ENCODE peak calls at places on chromosomes 2 and 18, in four cellular contexts. A, L, M and S are unnamed samples.

GRCh38 chr2:33131108-33131507 is 184.4 kb downstream of the LTBP1 start:
- ATAC-seq in L (no peak), M (no peak), A (no peak), S (no peak)

GRCh38 chr2:119841550-119841949 is 81.8 kb downstream of the PTPN4 start:
- ATAC-seq in L (no peak), A (no peak), M (no peak), S (no peak)

GRCh38 chr2:136185991-136186771 is 68.2 kb upstream of the CXCR4 start:
- ATAC-seq in L (peak), A (no peak), M (no peak), S (no peak)

GRCh38 chr2:174024524-174025270 is 59.5 kb upstream of the SP3 start:
- ATAC-seq in M (no peak), A (no peak), L (peak), S (no peak)

GRCh38 chr2:62361964-62362363 is 144.0 kb downstream of the TMEM17 start:
- ATAC-seq in M (no peak), L (no peak), A (no peak), S (no peak)

GRCh38 chr2:207731138-207731537 is 19.7 kb downstream of the CCNYL1 start:
- ATAC-seq in A (no peak), L (no peak), M (no peak), S (peak)

GRCh38 chr2:64999754-65000153 is 10.6 kb downstream of the SLC1A4 start:
- ATAC-seq in M (no peak), A (no peak), L (no peak), S (no peak)

GRCh38 chr2:196195758-196196157 is 24.4 kb upstream of the STK17B start:
- ATAC-seq in A (peak), M (no peak), L (no peak), S (no peak)

GRCh38 chr2:118464546-118464945 is 376.3 kb downstream of the INSIG2 start:
- ATAC-seq in M (no peak), A (no peak), L (no peak), S (no peak)

GRCh38 chr2:26399781-26400376 is 1.8 kb upstream of the DRC1 start:
- ATAC-seq in L (no peak), A (no peak), M (no peak), S (no peak)

GRCh38 chr2:105789745-105790466 is 45.2 kb downstream of the NCK2 start:
- ATAC-seq in M (peak), A (peak), L (peak), S (peak)

GRCh38 chr2:101675512-101675911 is 22.0 kb upstream of the MAP4K4 start:
- ATAC-seq in A (no peak), L (no peak), M (peak), S (no peak)

GRCh38 chr2:37448342-37449120 is 104.1 kb downstream of the QPCT start:
- ATAC-seq in A (no peak), L (no peak), M (no peak), S (no peak)

GRCh38 chr2:231960810-231961348 is 634 bp upstream of the DIS3L2 start:
- ATAC-seq in M (no peak), A (no peak), L (peak), S (no peak)

GRCh38 chr2:209663149-209663548 is 108.5 kb upstream of the UNC80 start:
- ATAC-seq in L (no peak), M (no peak), A (no peak), S (no peak)

GRCh38 chr18:23422751-23423418 is 30.2 kb upstream of the RIOK3 start:
- ATAC-seq in L (peak), A (no peak), M (no peak), S (no peak)

GRCh38 chr2:153072077-153072476 is 353.7 kb downstream of the ARL6IP6 start:
- ATAC-seq in M (no peak), L (no peak), A (no peak), S (no peak)

GRCh38 chr2:208792766-208793165 is 386.2 kb downstream of the PTH2R start:
- ATAC-seq in M (no peak), A (no peak), L (no peak), S (no peak)

GRCh38 chr18:76452357-76452756 is 42.7 kb downstream of the ZNF516 start:
- ATAC-seq in L (no peak), A (no peak), M (no peak), S (no peak)

GRCh38 chr2:8496617-8497016 is 185.2 kb upstream of the ID2 start:
- ATAC-seq in L (peak), M (no peak), A (no peak), S (no peak)

GRCh38 chr18:55489742-55490055 is 98.3 kb downstream of the TCF4 start:
- ATAC-seq in M (peak), A (peak), L (no peak), S (peak)

GRCh38 chr2:1377473-1377872 is 35.8 kb upstream of the TPO start:
- ATAC-seq in A (no peak), L (no peak), M (no peak), S (no peak)

GRCh38 chr2:37622434-37623202 is 48.8 kb downstream of the CDC42EP3 start:
- ATAC-seq in L (no peak), M (no peak), A (no peak), S (peak)

GRCh38 chr2:143901185-143901842 is 618.6 kb downstream of the ZEB2 start:
- ATAC-seq in L (no peak), A (no peak), M (peak), S (no peak)

GRCh38 chr2:189082576-189082975 is 97.0 kb downstream of the COL5A2 start:
- ATAC-seq in L (peak), A (no peak), M (no peak), S (no peak)

GRCh38 chr18:50627594-50628542 is 68.0 kb downstream of the MAPK4 start:
- ATAC-seq in L (no peak), M (no peak), A (no peak), S (no peak)

GRCh38 chr18:68262697-68263293 is 452.1 kb downstream of the TMX3 start:
- ATAC-seq in L (no peak), A (no peak), M (no peak), S (no peak)

GRCh38 chr2:226137201-226137811 is 662.3 kb downstream of the IRS1 start:
- ATAC-seq in M (no peak), L (no peak), A (no peak), S (no peak)

GRCh38 chr2:236964291-236964690 is 121.4 kb upstream of the COPS8 start:
- ATAC-seq in M (no peak), A (no peak), L (peak), S (no peak)

GRCh38 chr18:10194592-10194991 is 259.8 kb upstream of the APCDD1 start:
- ATAC-seq in L (no peak), A (no peak), M (no peak), S (no peak)